ENCODE peak calls at places on chromosomes 6 and 20, in four cellular contexts. N is K562, H is HEK293T, W is WTC11. M is an unnamed sample.

GRCh38 chr6:54291738-54292137 is 16.5 kb upstream of the TINAG start:
- DNase-seq in H (no peak), N (no peak), W (no peak), M (no peak)

GRCh38 chr6:11258260-11259237 is 26.1 kb upstream of the NEDD9 start:
- DNase-seq in W (no peak), N (no peak), H (no peak), M (no peak)

GRCh38 chr6:143514996-143515760 is 3.7 kb upstream of the FUCA2 start:
- DNase-seq in W (no peak), H (no peak), N (peak), M (no peak)

GRCh38 chr20:24608926-24609667 is 139.7 kb downstream of the SYNDIG1 start:
- DNase-seq in N (no peak), H (no peak), W (no peak), M (no peak)

GRCh38 chr6:14235653-14236356 is 118.2 kb downstream of the CD83 start:
- DNase-seq in H (no peak), N (no peak), W (no peak), M (no peak)

GRCh38 chr6:43246301-43247114 is 3.2 kb downstream of the TTBK1 start:
- DNase-seq in N (peak), H (peak), W (peak), M (peak)

GRCh38 chr6:138234363-138234762 is 16.1 kb upstream of the PBOV1 start:
- DNase-seq in N (no peak), H (no peak), W (no peak), M (no peak)

GRCh38 chr6:144343736-144344428 is 58.7 kb downstream of the UTRN start:
- DNase-seq in W (no peak), N (no peak), H (no peak), M (peak)

GRCh38 chr20:22770240-22770800 is 185.9 kb upstream of the FOXA2 start:
- DNase-seq in H (no peak), N (no peak), W (no peak), M (no peak)

GRCh38 chr20:48332555-48332954 is 495.2 kb downstream of the PREX1 start:
- DNase-seq in W (no peak), N (no peak), H (no peak), M (no peak)

GRCh38 chr6:47414517-47415167 is 62.9 kb upstream of the CD2AP start:
- DNase-seq in N (peak), H (no peak), W (no peak), M (peak)

GRCh38 chr6:45438156-45438555 is 60.4 kb upstream of the SUPT3H start:
- DNase-seq in W (no peak), N (no peak), H (no peak), M (no peak)
- TF ChIP-seq ELF4 in W (no peak), N (no peak), H (no peak), M (no peak)

GRCh38 chr20:41734506-41734945 is 116.3 kb upstream of the CHD6 start:
- DNase-seq in N (peak), H (peak), W (peak), M (peak)
- TF ChIP-seq ELF4 in N (no peak), H (no peak), W (no peak), M (no peak)

DNA sequence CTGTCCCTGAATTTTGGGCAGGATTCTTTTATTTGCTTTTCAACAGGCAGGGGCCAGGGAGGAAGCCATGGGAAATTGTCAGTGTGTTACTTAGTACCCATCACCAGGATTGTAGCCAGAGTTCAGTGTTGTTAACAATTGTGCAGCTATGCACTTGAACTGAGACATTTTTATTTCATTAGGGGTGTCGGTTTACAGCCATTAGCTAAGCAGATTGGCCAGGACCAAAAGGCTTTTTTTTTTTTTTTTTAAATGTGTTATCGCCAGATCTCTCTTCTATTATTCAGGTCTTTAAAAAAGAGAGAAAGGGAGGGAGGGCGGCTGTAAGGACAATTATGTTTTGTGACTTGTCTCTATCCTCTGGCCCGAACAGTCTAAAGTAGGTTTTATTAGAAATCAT is 109.1 kb upstream of the EYA4 start:
- DNase-seq in H (peak), W (no peak), N (no peak), M (no peak)
- TF ChIP-seq ELF4 in H (no peak), W (no peak), N (no peak), M (no peak)

DNA sequence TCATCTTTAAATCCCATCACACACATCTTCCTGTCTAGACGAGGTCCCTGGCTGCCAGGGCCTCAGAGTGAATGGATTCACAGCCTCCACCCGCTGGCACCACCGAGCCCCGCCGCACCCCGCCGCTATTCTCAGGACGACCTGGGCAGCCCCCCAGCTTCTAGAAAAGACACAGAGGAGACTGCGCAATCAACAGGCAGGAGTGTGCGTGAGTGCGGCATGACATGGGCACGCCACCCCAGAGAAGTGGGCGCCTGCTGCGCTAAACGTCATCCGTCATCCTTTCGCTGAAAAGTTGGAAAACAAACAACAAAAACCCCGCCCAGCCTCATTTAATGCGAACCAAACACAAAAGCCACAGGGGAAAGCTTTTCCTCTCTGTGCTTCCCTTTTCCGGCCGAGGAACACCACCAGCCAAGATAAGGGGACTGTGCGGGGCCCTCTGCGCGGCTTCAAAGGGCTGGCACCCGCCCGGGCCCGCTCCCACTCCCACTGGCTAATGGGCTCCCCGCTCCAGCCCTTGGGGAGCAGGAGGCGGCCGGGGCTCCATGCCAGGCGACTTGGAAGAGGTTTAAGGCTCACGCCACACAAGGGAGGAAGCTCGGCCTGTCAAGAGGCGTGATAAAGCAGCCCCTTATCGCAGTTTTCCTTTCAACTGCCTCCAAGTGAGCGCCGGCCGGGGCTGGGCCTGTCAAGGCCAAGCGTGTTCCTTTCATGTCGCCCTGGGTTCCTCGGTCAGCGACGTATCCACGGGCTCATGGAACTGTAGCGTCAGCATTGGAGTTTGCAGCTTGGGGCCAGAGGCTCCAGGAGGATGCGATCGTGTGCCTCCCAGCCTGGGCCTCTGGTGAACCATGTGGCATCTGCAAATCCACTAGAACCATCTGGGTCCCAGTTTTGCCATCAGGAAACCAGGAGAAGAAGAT is 50.1 kb downstream of the NFATC2 start:
- DNase-seq in W (no peak), H (no peak), N (peak), M (no peak)
- TF ChIP-seq ELF4 in W (no peak), H (no peak), N (no peak), M (no peak)